ENCODE peak calls at places on chromosomes 11 and 22, in five cellular contexts. One of them, this sample, is unnamed.

GRCh38 chr11:12248330-12248729 is 129.0 kb upstream of the PARVA start:
- DNase-seq in brain microvascular endothelial cell: no peak
- DNase-seq in CD8-positive, alpha-beta T cell: no peak
- DNase-seq in HCT116: no peak
- DNase-seq in Panc1: no peak
- DNase-seq in this sample: no peak

GRCh38 chr22:41075946-41076345 is 16.4 kb upstream of the EP300 start:
- DNase-seq in brain microvascular endothelial cell: no peak
- DNase-seq in CD8-positive, alpha-beta T cell: no peak
- DNase-seq in HCT116: no peak
- DNase-seq in Panc1: no peak
- DNase-seq in this sample: no peak

GRCh38 chr11:2609345-2609744 is 90.4 kb downstream of the KCNQ1OT1 start:
- DNase-seq in brain microvascular endothelial cell: no peak
- DNase-seq in CD8-positive, alpha-beta T cell: no peak
- DNase-seq in HCT116: no peak
- DNase-seq in Panc1: no peak
- DNase-seq in this sample: no peak

GRCh38 chr11:45458269-45458668 is 172.1 kb upstream of the SYT13 start:
- DNase-seq in brain microvascular endothelial cell: no peak
- DNase-seq in CD8-positive, alpha-beta T cell: no peak
- DNase-seq in HCT116: no peak
- DNase-seq in Panc1: no peak
- DNase-seq in this sample: no peak

GRCh38 chr11:1152316-1153104 is 5.2 kb upstream of the MUC5AC start:
- DNase-seq in brain microvascular endothelial cell: peak; percentile 65
- DNase-seq in CD8-positive, alpha-beta T cell: peak; percentile 24
- DNase-seq in HCT116: no peak
- DNase-seq in Panc1: peak; percentile 48
- DNase-seq in this sample: peak; percentile 13

GRCh38 chr11:69027704-69028372 is 14.8 kb upstream of the MRGPRF start:
- DNase-seq in brain microvascular endothelial cell: no peak
- DNase-seq in CD8-positive, alpha-beta T cell: no peak
- DNase-seq in HCT116: no peak
- DNase-seq in Panc1: no peak
- DNase-seq in this sample: no peak

GRCh38 chr11:14422052-14422813 is 63.2 kb upstream of the RRAS2 start:
- DNase-seq in brain microvascular endothelial cell: peak; percentile 100
- DNase-seq in CD8-positive, alpha-beta T cell: no peak
- DNase-seq in HCT116: peak; percentile 45
- DNase-seq in Panc1: peak; percentile 89
- DNase-seq in this sample: peak; percentile 100

GRCh38 chr11:72236083-72236697 is 7.8 kb downstream of the PHOX2A start:
- DNase-seq in brain microvascular endothelial cell: no peak
- DNase-seq in CD8-positive, alpha-beta T cell: no peak
- DNase-seq in HCT116: no peak
- DNase-seq in Panc1: no peak
- DNase-seq in this sample: no peak

GRCh38 chr11:133708547-133709051 is 136.7 kb downstream of the SPATA19 start:
- DNase-seq in brain microvascular endothelial cell: no peak
- DNase-seq in CD8-positive, alpha-beta T cell: no peak
- DNase-seq in HCT116: no peak
- DNase-seq in Panc1: no peak
- DNase-seq in this sample: no peak

GRCh38 chr11:6654281-6655019 is 1.2 kb downstream of the DCHS1 start:
- DNase-seq in brain microvascular endothelial cell: no peak
- DNase-seq in CD8-positive, alpha-beta T cell: no peak
- DNase-seq in HCT116: no peak
- DNase-seq in Panc1: no peak
- DNase-seq in this sample: no peak

GRCh38 chr11:39361557-39361956 is 2097.9 kb downstream of the LRRC4C start:
- DNase-seq in brain microvascular endothelial cell: no peak
- DNase-seq in CD8-positive, alpha-beta T cell: no peak
- DNase-seq in HCT116: no peak
- DNase-seq in Panc1: no peak
- DNase-seq in this sample: no peak

GRCh38 chr11:62572431-62572830 is 1.3 kb downstream of the EEF1G start:
- DNase-seq in brain microvascular endothelial cell: no peak
- DNase-seq in CD8-positive, alpha-beta T cell: no peak
- DNase-seq in HCT116: no peak
- DNase-seq in Panc1: no peak
- DNase-seq in this sample: no peak

GRCh38 chr11:112302226-112302868 is 41.7 kb upstream of the PLET1 start:
- DNase-seq in brain microvascular endothelial cell: peak; percentile 17
- DNase-seq in CD8-positive, alpha-beta T cell: no peak
- DNase-seq in HCT116: no peak
- DNase-seq in Panc1: no peak
- DNase-seq in this sample: no peak

GRCh38 chr22:49271831-49272230 is 555.8 kb downstream of the BRD1 start:
- DNase-seq in brain microvascular endothelial cell: no peak
- DNase-seq in CD8-positive, alpha-beta T cell: no peak
- DNase-seq in HCT116: no peak
- DNase-seq in Panc1: no peak
- DNase-seq in this sample: no peak

GRCh38 chr11:21949741-21950413 is 243.0 kb upstream of the ANO5 start:
- DNase-seq in brain microvascular endothelial cell: no peak
- DNase-seq in CD8-positive, alpha-beta T cell: no peak
- DNase-seq in HCT116: no peak
- DNase-seq in Panc1: peak; percentile 2
- DNase-seq in this sample: no peak

GRCh38 chr11:109788969-109789490 is 304.2 kb upstream of the ZC3H12C start:
- DNase-seq in brain microvascular endothelial cell: no peak
- DNase-seq in CD8-positive, alpha-beta T cell: no peak
- DNase-seq in HCT116: no peak
- DNase-seq in Panc1: no peak
- DNase-seq in this sample: no peak

GRCh38 chr11:83540112-83540675 is 254.0 kb upstream of the CCDC90B start:
- DNase-seq in brain microvascular endothelial cell: no peak
- DNase-seq in CD8-positive, alpha-beta T cell: no peak
- DNase-seq in HCT116: no peak
- DNase-seq in Panc1: no peak
- DNase-seq in this sample: peak; percentile 41

GRCh38 chr11:62854825-62855570 is 15.6 kb upstream of the WDR74 start:
- DNase-seq in brain microvascular endothelial cell: no peak
- DNase-seq in CD8-positive, alpha-beta T cell: no peak
- DNase-seq in HCT116: no peak
- DNase-seq in Panc1: no peak
- DNase-seq in this sample: no peak

GRCh38 chr11:44604171-44604581 is 38.7 kb downstream of the CD82 start:
- DNase-seq in brain microvascular endothelial cell: no peak
- DNase-seq in CD8-positive, alpha-beta T cell: no peak
- DNase-seq in HCT116: no peak
- DNase-seq in Panc1: no peak
- DNase-seq in this sample: no peak

GRCh38 chr11:66238786-66239413 is 29.5 kb upstream of the RAB1B start:
- DNase-seq in brain microvascular endothelial cell: no peak
- DNase-seq in CD8-positive, alpha-beta T cell: no peak
- DNase-seq in HCT116: no peak
- DNase-seq in Panc1: no peak
- DNase-seq in this sample: no peak

GRCh38 chr11:68749061-68749491 is 2.2 kb downstream of the TESMIN start:
- DNase-seq in brain microvascular endothelial cell: peak; percentile 5
- DNase-seq in CD8-positive, alpha-beta T cell: no peak
- DNase-seq in HCT116: no peak
- DNase-seq in Panc1: no peak
- DNase-seq in this sample: no peak

GRCh38 chr22:39149915-39150847 is 2.3 kb downstream of the CBX7 start:
- DNase-seq in brain microvascular endothelial cell: no peak
- DNase-seq in CD8-positive, alpha-beta T cell: no peak
- DNase-seq in HCT116: no peak
- DNase-seq in Panc1: no peak
- DNase-seq in this sample: no peak

GRCh38 chr11:94845622-94846021 is 77.5 kb downstream of the AMOTL1 start:
- DNase-seq in brain microvascular endothelial cell: peak; percentile 45
- DNase-seq in CD8-positive, alpha-beta T cell: no peak
- DNase-seq in HCT116: no peak
- DNase-seq in Panc1: no peak
- DNase-seq in this sample: peak; percentile 66

GRCh38 chr11:94840209-94840608 is 72.1 kb downstream of the AMOTL1 start:
- DNase-seq in brain microvascular endothelial cell: no peak
- DNase-seq in CD8-positive, alpha-beta T cell: no peak
- DNase-seq in HCT116: no peak
- DNase-seq in Panc1: no peak
- DNase-seq in this sample: no peak

GRCh38 chr11:94838027-94838610 is 70.0 kb downstream of the AMOTL1 start:
- DNase-seq in brain microvascular endothelial cell: no peak
- DNase-seq in CD8-positive, alpha-beta T cell: no peak
- DNase-seq in HCT116: no peak
- DNase-seq in Panc1: no peak
- DNase-seq in this sample: no peak

GRCh38 chr11:94849836-94850235 is 81.7 kb downstream of the AMOTL1 start:
- DNase-seq in brain microvascular endothelial cell: no peak
- DNase-seq in CD8-positive, alpha-beta T cell: no peak
- DNase-seq in HCT116: no peak
- DNase-seq in Panc1: no peak
- DNase-seq in this sample: no peak

GRCh38 chr11:94844031-94844430 is 75.9 kb downstream of the AMOTL1 start:
- DNase-seq in brain microvascular endothelial cell: no peak
- DNase-seq in CD8-positive, alpha-beta T cell: no peak
- DNase-seq in HCT116: no peak
- DNase-seq in Panc1: no peak
- DNase-seq in this sample: no peak
- H3K27ac ChIP-seq in brain microvascular endothelial cell: no peak overlapping the region
- H3K27ac ChIP-seq in CD8-positive, alpha-beta T cell: no peak overlapping the region
- H3K27ac ChIP-seq in HCT116: no peak overlapping the region
- H3K27ac ChIP-seq in Panc1: no peak overlapping the region
- H3K27ac ChIP-seq in this sample: no peak overlapping the region

DNA sequence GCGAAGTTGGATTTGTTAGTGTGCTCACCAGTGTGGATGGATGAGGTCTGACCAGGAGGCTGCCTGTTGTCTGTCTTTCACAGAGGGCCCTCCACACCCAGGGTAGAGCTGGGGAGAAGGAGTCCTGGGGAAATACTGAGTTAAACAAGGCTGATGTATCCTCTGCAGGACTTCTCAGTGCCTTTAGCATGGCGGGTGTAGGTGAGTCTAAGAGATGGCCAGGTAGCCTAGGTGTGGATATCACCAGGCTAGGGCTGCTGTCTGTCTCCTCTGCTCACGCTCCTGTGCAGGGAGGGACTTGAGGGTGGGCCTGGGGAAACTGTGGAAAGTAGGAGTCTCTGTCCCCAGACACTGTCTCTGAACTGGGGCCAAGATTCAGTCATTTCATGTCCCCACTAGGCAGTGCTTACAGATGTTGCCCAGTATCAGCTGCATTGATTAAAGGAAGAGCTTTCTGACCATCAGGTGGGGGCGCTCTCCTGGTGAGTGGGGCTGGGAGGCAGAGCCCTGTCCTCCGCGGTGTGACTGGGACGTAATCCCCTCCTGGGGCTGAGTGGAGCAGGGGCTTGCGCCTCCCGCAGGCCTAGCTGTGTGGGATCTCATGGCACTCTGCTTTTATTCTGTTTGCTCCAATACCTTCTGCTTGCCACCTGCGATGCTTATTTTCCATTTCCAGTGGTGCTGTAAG is 35.5 kb upstream of the CCDC188 start:
- DNase-seq in brain microvascular endothelial cell: no peak
- DNase-seq in CD8-positive, alpha-beta T cell: no peak
- DNase-seq in HCT116: no peak
- DNase-seq in Panc1: no peak
- DNase-seq in this sample: no peak
- TF ChIP-seq CTCF in brain microvascular endothelial cell: peak; percentile 46
- TF ChIP-seq CTCF in CD8-positive, alpha-beta T cell: no peak
- TF ChIP-seq CTCF in HCT116: peak; percentile 31
- TF ChIP-seq CTCF in Panc1: no peak
- TF ChIP-seq CTCF in this sample: peak; percentile 8

GRCh38 chr22:31625257-31625640 is 36.8 kb downstream of the PISD start:
- DNase-seq in brain microvascular endothelial cell: no peak
- DNase-seq in CD8-positive, alpha-beta T cell: no peak
- DNase-seq in HCT116: no peak
- DNase-seq in Panc1: no peak
- DNase-seq in this sample: no peak

GRCh38 chr22:31626427-31627150 is 35.4 kb downstream of the PISD start:
- DNase-seq in brain microvascular endothelial cell: no peak
- DNase-seq in CD8-positive, alpha-beta T cell: no peak
- DNase-seq in HCT116: no peak
- DNase-seq in Panc1: no peak
- DNase-seq in this sample: no peak

GRCh38 chr22:31623634-31624312 is 38.2 kb downstream of the PISD start:
- DNase-seq in brain microvascular endothelial cell: no peak
- DNase-seq in CD8-positive, alpha-beta T cell: no peak
- DNase-seq in HCT116: no peak
- DNase-seq in Panc1: no peak
- DNase-seq in this sample: no peak

GRCh38 chr22:31627223-31627731 is 34.7 kb downstream of the PISD start:
- DNase-seq in brain microvascular endothelial cell: no peak
- DNase-seq in CD8-positive, alpha-beta T cell: no peak
- DNase-seq in HCT116: no peak
- DNase-seq in Panc1: no peak
- DNase-seq in this sample: no peak

DNA sequence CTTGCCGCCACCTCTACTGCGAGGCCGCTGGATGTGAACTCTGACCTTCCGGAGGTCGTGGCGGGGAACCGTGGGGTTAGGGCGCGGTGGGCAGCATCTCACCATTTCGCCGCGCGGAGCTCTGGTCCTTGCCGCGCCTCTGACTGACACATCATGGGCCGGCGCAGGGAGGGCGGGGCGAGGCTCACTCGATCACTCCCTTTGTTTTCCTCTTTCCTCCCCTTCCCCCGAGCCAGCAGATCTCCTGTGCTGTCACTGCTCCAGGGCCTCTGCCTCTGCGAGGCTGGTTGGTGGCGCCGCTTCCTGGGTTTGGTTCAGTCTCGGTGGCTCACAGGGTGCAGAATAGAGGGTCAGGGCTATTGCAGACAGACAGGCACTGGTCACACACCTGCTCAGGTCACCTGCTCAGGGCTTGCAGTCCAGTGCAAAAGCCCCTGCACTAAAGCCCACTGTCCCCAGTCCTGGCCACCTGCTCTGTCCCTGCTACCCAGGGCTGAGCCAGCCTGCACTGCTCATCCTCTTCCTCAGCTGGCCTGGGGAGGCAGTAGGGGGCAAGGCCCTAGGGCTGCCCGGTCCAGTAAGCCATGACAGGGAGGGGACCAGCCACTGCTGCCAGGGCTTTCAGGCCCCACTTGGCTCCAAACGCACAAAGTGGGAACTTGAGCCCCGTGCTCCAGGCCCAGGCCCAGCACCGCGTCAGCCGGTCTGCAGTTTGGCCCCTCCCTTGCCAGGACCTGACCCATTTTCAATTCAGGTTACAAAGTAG is 36.2 kb downstream of the PISD start:
- DNase-seq in brain microvascular endothelial cell: peak; percentile 43
- DNase-seq in CD8-positive, alpha-beta T cell: no peak
- DNase-seq in HCT116: no peak
- DNase-seq in Panc1: no peak
- DNase-seq in this sample: no peak
- H3K27ac ChIP-seq in brain microvascular endothelial cell: no peak overlapping the region
- H3K27ac ChIP-seq in CD8-positive, alpha-beta T cell: no peak overlapping the region
- H3K27ac ChIP-seq in HCT116: peak overlapping the region; percentile 18
- H3K27ac ChIP-seq in Panc1: no peak overlapping the region
- H3K27ac ChIP-seq in this sample: peak overlapping the region; percentile 31

DNA sequence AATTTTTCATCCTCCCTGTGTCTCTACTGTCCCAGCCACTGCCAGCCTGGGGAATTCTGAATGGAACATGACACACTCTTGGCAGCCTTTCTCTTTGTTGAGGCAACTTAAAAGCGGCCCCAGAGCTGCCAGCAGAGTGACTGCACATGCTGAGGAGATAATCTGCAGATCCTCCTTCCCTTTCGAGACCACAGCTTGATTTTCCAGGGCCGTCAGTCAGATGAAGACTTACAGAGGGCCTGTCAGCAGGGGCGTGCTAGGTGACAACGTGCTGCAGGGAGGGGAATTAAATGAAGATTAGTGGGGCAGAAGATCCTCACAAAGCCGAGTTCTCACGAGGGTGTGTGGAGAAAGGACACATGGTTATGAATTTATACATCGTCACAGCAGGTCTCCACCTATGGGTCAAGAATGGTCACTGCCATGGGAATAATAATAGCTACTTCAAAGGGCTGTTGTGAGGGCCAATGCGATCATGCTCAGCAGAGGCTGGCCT is 193.5 kb upstream of the PITPNB start:
- DNase-seq in brain microvascular endothelial cell: peak; percentile 45
- DNase-seq in CD8-positive, alpha-beta T cell: no peak
- DNase-seq in HCT116: peak; percentile 48
- DNase-seq in Panc1: no peak
- DNase-seq in this sample: no peak
- TF ChIP-seq CTCF in brain microvascular endothelial cell: peak; percentile 66
- TF ChIP-seq CTCF in CD8-positive, alpha-beta T cell: no peak
- TF ChIP-seq CTCF in HCT116: no peak
- TF ChIP-seq CTCF in Panc1: peak; percentile 39
- TF ChIP-seq CTCF in this sample: peak; percentile 55

This sample was measured in AG04450.